ENCODE peak calls at places on chromosomes 16 and 17, in six cellular contexts. O is SK-N-SH, I is HCT116, S is A549, B is K562, V is IMR-90. P is an unnamed sample.

GRCh38 chr16:58459344-58460218 is 40.4 kb upstream of the NDRG4 start:
- DNase-seq in S (peak; percentile 68), B (peak; percentile 45), V (peak; percentile 43), I (peak; percentile 67), O (no peak), P (no peak)

GRCh38 chr17:9239821-9240658 is 218.7 kb downstream of the NTN1 start:
- DNase-seq in V (peak; percentile 39), B (peak; percentile 60), S (peak; percentile 66), I (peak; percentile 6), O (peak; percentile 97), P (no peak)

GRCh38 chr17:3866269-3866668 is 20.2 kb upstream of the NCBP3 start:
- DNase-seq in B (no peak), V (no peak), I (no peak), S (no peak), O (no peak), P (no peak)

GRCh38 chr17:34420900-34421299 is 57.9 kb upstream of the CCL1 start:
- DNase-seq in V (no peak), S (no peak), O (no peak), B (peak; percentile 16), I (no peak), P (no peak)

GRCh38 chr16:3084969-3085670 is 14.0 kb downstream of the ZSCAN10 start:
- DNase-seq in S (no peak), O (no peak), I (no peak), B (no peak), V (no peak), P (no peak)

GRCh38 chr16:68000024-68000423 is 740 bp upstream of the DPEP2 start:
- DNase-seq in S (no peak), V (no peak), I (no peak), O (no peak), B (no peak), P (no peak)

GRCh38 chr17:17732444-17732843 is 51.2 kb downstream of the RAI1 start:
- DNase-seq in I (no peak), S (no peak), V (no peak), B (no peak), O (no peak), P (no peak)

GRCh38 chr17:39139137-39139516 is 12.3 kb downstream of the PLXDC1 start:
- DNase-seq in B (no peak), I (no peak), O (no peak), S (peak; percentile 48), V (peak; percentile 92), P (no peak)

GRCh38 chr17:66903781-66904180 is 60.7 kb upstream of the CACNG4 start:
- DNase-seq in I (no peak), B (no peak), S (no peak), O (no peak), V (no peak), P (no peak)

GRCh38 chr17:66897141-66897540 is 62.2 kb downstream of the CACNG5 start:
- DNase-seq in S (no peak), I (no peak), O (no peak), B (no peak), V (no peak), P (no peak)

GRCh38 chr17:66898536-66898935 is 63.6 kb downstream of the CACNG5 start:
- DNase-seq in S (no peak), B (no peak), O (no peak), V (no peak), I (no peak), P (no peak)

GRCh38 chr17:66904760-66905637 is 59.5 kb upstream of the CACNG4 start:
- DNase-seq in V (peak; percentile 72), S (peak; percentile 49), I (no peak), B (no peak), O (peak; percentile 81), P (no peak)

GRCh38 chr17:66900126-66901010 is 64.1 kb upstream of the CACNG4 start:
- DNase-seq in B (peak; percentile 4), O (peak; percentile 60), I (peak; percentile 28), V (peak; percentile 55), S (peak; percentile 32), P (no peak)
- TF ChIP-seq RAD21 in B (no peak), O (peak; percentile 76), I (peak; percentile 69), V (peak; percentile 38), S (peak; percentile 72), P (peak; percentile 12)

DNA sequence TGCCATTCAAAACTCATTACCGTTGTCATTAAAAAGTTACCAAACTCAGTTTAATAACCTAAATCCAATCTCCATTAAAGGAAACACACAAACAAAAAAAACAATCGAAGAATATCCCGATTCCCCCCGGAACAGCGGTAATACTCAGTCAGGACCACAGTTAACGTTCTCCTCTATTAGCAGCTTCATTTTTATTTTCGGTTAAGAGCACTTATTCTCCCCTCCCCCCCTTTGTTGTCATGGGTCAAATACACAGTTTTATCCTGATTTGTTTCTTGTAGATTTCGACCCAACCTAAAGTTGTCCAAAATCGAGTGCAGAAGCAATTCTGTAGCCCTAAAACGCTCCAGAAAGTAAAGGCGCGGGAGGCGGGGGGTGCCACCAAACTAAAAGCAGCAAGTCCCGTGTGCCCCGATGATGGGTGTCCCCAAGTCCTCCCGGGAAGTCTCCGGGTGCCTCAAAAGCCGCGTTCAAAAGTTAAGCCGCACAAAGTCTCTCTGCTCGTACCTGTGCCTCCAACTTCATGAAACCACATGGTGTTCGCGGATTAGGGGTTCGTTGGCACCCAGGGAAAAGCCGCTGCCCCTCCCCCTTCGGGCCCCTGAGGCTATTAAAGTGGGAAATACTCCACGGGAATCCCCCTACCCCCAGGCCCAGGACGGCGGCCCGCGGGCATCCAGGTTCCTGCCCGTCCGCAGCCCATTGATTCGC is 996 bp downstream of the SUMO2 start:
- DNase-seq in O (peak; percentile 36), V (no peak), B (peak; percentile 45), I (no peak), S (no peak), P (no peak)
- TF ChIP-seq RAD21 in O (no peak), V (no peak), B (no peak), I (no peak), S (no peak), P (no peak)

GRCh38 chr17:82350182-82351030 is 8.6 kb upstream of the TEX19 start:
- DNase-seq in S (no peak), B (peak; percentile 78), I (peak; percentile 56), V (no peak), O (no peak), P (no peak)

GRCh38 chr17:82351254-82351712 is 7.8 kb upstream of the TEX19 start:
- DNase-seq in V (no peak), B (no peak), S (no peak), O (no peak), I (no peak), P (no peak)

GRCh38 chr17:82353484-82353883 is 5.6 kb upstream of the TEX19 start:
- DNase-seq in V (no peak), O (no peak), I (no peak), S (no peak), B (no peak), P (no peak)

GRCh38 chr17:82349287-82349701 is 9.8 kb upstream of the TEX19 start:
- DNase-seq in O (no peak), S (no peak), V (no peak), I (no peak), B (no peak), P (no peak)

DNA sequence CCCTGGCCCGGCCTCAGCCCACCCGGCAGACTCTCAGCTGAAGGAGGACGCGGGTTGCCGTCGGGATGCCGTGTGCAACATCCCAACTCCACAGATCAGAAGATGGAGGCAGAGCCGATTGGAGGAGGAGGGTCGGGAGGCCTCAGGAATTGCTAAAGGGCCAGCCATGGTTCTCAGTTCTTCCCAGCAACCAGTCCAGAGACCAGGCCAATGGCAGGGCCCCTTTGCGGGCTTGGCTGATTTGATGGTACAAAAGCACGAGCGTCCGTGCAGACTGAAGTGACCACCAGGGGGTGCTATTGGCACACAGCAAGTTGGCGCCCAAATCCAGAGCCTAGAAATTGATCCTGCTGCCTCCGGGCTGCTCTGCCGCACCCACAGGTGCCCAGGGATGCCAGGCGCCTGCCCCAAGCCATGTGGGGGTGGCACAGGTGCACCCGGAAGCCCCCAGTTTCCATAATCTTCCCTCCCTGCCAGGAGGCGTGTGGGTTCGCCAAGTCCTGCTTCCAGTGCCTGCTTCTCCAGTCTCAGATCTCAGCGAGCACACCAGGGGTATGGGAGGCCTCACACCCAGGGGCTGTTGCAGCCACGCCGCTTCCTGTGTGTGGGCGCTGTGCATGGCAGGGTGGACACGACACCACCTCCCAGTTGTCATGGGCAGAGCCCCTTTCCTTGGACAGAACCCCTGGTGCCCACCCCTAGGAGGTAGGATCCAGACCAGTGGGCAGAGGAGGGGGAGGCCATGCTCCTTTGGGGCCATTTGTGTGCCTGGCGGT is 7.1 kb upstream of the TEX19 start:
- DNase-seq in V (peak; percentile 84), S (peak; percentile 88), O (peak; percentile 97), B (peak; percentile 92), I (peak; percentile 91), P (no peak)
- TF ChIP-seq RAD21 in V (peak; percentile 94), S (peak; percentile 97), O (peak; percentile 99), B (peak; percentile 87), I (peak; percentile 100), P (peak; percentile 86)

DNA sequence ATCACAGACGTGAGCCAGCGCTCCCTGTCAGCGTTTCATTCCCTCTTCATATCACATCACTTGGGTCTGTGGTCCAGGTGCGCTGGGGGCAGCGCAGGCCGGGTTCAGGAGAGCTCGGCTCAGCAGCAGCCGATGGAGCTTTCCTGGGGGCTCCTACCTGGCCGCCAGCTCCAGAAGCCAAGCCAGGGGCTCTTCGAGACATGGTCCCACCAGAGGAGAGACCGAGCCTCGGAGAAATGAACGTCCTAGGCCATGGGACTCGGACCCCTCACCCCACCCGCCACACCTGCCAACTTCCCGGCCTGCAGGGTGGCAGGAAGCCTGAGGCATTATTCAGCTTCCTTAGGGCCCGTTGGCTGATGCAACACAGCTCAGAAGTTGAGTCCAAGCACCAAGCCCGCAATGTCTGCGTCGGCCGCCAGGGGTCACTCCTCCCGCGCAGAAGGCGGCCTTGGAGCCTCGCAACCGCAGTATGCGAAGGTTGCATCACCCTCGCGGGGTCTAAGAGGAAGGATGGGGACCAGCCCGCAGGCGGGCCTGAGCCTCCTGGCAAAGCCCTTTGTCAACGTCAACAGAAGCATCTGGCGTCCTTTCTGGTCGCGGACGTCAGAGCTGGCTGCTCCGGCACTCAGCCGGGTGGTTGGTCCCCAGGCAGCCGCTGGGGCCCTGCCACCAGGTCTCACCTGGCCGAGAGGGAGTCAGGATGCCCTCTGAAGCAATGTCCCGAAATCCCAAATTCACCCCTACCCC is 13.2 kb upstream of the KLHDC4 start:
- DNase-seq in I (peak; percentile 94), O (peak; percentile 88), B (peak; percentile 95), V (peak; percentile 96), S (peak; percentile 85), P (peak; percentile 80)
- TF ChIP-seq RAD21 in I (no peak), O (peak; percentile 97), B (peak; percentile 100), V (peak; percentile 99), S (peak; percentile 100), P (peak; percentile 100)

GRCh38 chr16:527015-527903 is at the start of gene CAPN15:
- DNase-seq in B (peak; percentile 90), I (peak; percentile 32), S (peak; percentile 61), V (peak; percentile 79), O (peak; percentile 93), P (peak; percentile 33)
- TF ChIP-seq RAD21 in B (no peak), I (no peak), S (no peak), V (no peak), O (no peak), P (no peak)

P was measured in GM12878.